ENCODE peak calls at places on chromosome 14, in four cellular contexts. One of them, this sample, is unnamed.

GRCh38 chr14:64971890-64972785 is at the start of gene RAB15:
- DNase-seq in adrenal gland: no peak
- DNase-seq in heart left ventricle: peak
- DNase-seq in testis: no peak
- DNase-seq in this sample: peak

GRCh38 chr14:104096751-104097700 is 11.5 kb downstream of the ASPG start:
- DNase-seq in adrenal gland: no peak
- DNase-seq in testis: no peak
- DNase-seq in heart left ventricle: no peak
- DNase-seq in this sample: no peak

GRCh38 chr14:104977008-104977680 is 1.0 kb downstream of the AHNAK2 start:
- DNase-seq in heart left ventricle: no peak
- DNase-seq in adrenal gland: no peak
- DNase-seq in testis: no peak
- DNase-seq in this sample: no peak

GRCh38 chr14:50871914-50872732 is at the start of gene ABHD12B:
- DNase-seq in adrenal gland: no peak
- DNase-seq in heart left ventricle: no peak
- DNase-seq in testis: no peak
- DNase-seq in this sample: no peak

GRCh38 chr14:100439781-100440180 is 116.6 kb downstream of the SLC25A47 start:
- DNase-seq in adrenal gland: peak
- DNase-seq in testis: no peak
- DNase-seq in heart left ventricle: no peak
- DNase-seq in this sample: no peak

GRCh38 chr14:26255213-26255612 is 342.6 kb downstream of the NOVA1 start:
- DNase-seq in heart left ventricle: no peak
- DNase-seq in testis: no peak
- DNase-seq in adrenal gland: no peak
- DNase-seq in this sample: peak

GRCh38 chr14:104683653-104684448 is 5.6 kb upstream of the INF2 start:
- DNase-seq in testis: no peak
- DNase-seq in adrenal gland: no peak
- DNase-seq in heart left ventricle: no peak
- DNase-seq in this sample: no peak

GRCh38 chr14:75648066-75648838 is 12.4 kb downstream of the ERG28 start:
- DNase-seq in adrenal gland: peak
- DNase-seq in testis: peak
- DNase-seq in heart left ventricle: peak
- DNase-seq in this sample: no peak

GRCh38 chr14:90624228-90624627 is 192.0 kb downstream of the TTC7B start:
- DNase-seq in adrenal gland: peak
- DNase-seq in testis: no peak
- DNase-seq in heart left ventricle: no peak
- DNase-seq in this sample: no peak

GRCh38 chr14:80954771-80955299 is 586 bp upstream of the TSHR start:
- DNase-seq in adrenal gland: peak
- DNase-seq in testis: peak
- DNase-seq in heart left ventricle: peak
- DNase-seq in this sample: peak

GRCh38 chr14:94633116-94633515 is 20.9 kb downstream of the SERPINA3 start:
- DNase-seq in adrenal gland: no peak
- DNase-seq in heart left ventricle: no peak
- DNase-seq in testis: no peak
- DNase-seq in this sample: no peak

GRCh38 chr14:70096866-70097265 is 91.9 kb downstream of the SLC8A3 start:
- DNase-seq in testis: no peak
- DNase-seq in adrenal gland: no peak
- DNase-seq in heart left ventricle: no peak
- DNase-seq in this sample: peak

GRCh38 chr14:91872011-91872476 is 4.7 kb upstream of the TC2N start:
- DNase-seq in heart left ventricle: no peak
- DNase-seq in adrenal gland: no peak
- DNase-seq in testis: no peak
- DNase-seq in this sample: no peak

GRCh38 chr14:52402812-52403526 is 88.9 kb downstream of the PTGER2 start:
- DNase-seq in testis: no peak
- DNase-seq in adrenal gland: no peak
- DNase-seq in heart left ventricle: no peak
- DNase-seq in this sample: no peak

DNA sequence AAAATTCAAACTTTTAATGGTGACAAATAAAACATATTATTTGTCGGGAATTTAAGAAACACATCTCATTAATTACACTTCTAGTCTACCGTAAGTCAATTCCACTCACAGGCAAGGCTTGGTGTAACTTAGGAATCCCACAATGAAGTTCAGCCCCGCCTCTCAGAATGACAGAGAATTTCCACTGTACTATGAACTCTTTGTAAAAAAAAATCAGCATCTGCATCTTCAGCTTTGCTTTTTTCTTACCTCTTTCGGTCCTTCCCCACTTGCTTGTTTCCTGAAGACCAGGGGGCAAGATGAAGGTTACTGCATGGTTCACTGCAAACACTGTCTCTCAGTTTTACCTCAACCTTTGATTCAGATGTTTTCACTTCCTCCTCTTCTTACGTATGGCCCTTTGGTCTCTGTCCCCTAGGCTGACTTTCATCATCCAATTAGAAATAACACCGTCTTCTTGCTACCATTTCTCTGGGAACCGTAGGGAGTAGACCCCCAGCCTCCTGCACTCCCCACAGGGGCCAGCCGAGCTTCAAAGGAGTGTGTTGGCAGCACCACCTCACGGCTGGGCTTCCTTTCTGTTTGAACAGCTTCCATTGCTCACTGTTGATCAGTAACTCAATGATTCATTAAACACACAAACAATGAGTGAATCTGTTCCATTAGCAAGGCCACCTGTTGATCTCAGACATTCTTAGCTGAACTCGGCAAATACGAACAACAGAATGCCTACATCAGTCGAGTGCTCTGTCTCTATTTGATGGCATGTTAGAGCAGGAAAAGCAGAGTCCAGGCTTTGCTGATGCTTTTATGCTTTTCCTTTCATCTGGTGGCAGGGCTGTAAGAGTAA is 343.0 kb downstream of the BMP4 start:
- DNase-seq in testis: no peak
- DNase-seq in adrenal gland: no peak
- DNase-seq in heart left ventricle: no peak
- DNase-seq in this sample: no peak
- TF ChIP-seq POLR2A in testis: no peak
- TF ChIP-seq POLR2A in adrenal gland: no peak
- TF ChIP-seq POLR2A in heart left ventricle: no peak
- TF ChIP-seq POLR2A in this sample: no peak

GRCh38 chr14:30808576-30808975 is 65.8 kb upstream of the COCH start:
- DNase-seq in heart left ventricle: no peak
- DNase-seq in testis: no peak
- DNase-seq in adrenal gland: no peak
- DNase-seq in this sample: no peak
- TF ChIP-seq POLR2A in heart left ventricle: no peak
- TF ChIP-seq POLR2A in testis: no peak
- TF ChIP-seq POLR2A in adrenal gland: no peak
- TF ChIP-seq POLR2A in this sample: no peak

GRCh38 chr14:103000291-103000921 is 56.9 kb downstream of the CDC42BPB start:
- DNase-seq in adrenal gland: no peak
- DNase-seq in testis: no peak
- DNase-seq in heart left ventricle: no peak
- DNase-seq in this sample: peak

GRCh38 chr14:103001651-103002396 is 55.5 kb downstream of the CDC42BPB start:
- DNase-seq in testis: no peak
- DNase-seq in adrenal gland: no peak
- DNase-seq in heart left ventricle: no peak
- DNase-seq in this sample: no peak

GRCh38 chr14:102999227-102999895 is 58.0 kb downstream of the CDC42BPB start:
- DNase-seq in adrenal gland: no peak
- DNase-seq in testis: no peak
- DNase-seq in heart left ventricle: no peak
- DNase-seq in this sample: peak

GRCh38 chr14:103002578-103003350 is 54.6 kb downstream of the CDC42BPB start:
- DNase-seq in testis: no peak
- DNase-seq in adrenal gland: no peak
- DNase-seq in heart left ventricle: no peak
- DNase-seq in this sample: peak

DNA sequence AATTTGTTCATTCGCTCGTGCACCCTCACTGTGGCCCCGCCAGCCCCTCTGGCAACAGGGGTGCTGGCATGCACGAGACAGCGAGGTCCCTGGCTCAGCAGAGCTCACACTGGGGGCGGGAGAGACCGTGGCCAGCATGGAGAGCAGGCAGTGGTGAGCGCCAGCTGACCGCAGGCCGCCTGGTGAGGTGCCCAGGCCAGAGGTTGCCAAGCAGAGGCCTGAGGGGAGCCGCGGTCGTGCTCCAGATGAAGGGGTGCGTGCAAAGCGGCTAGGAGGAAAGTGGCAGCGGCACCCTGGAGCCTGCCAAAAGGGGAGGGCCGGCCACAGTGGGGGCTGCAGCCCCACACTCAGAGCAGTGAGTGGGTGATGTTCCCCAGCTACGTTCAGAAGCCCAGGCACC is 56.1 kb downstream of the CDC42BPB start:
- DNase-seq in heart left ventricle: no peak
- DNase-seq in testis: no peak
- DNase-seq in adrenal gland: no peak
- DNase-seq in this sample: no peak
- TF ChIP-seq POLR2A in heart left ventricle: no peak
- TF ChIP-seq POLR2A in testis: no peak
- TF ChIP-seq POLR2A in adrenal gland: no peak
- TF ChIP-seq POLR2A in this sample: no peak

GRCh38 chr14:49633650-49634546 is 1.1 kb downstream of the DNAAF2 start:
- DNase-seq in adrenal gland: peak
- DNase-seq in heart left ventricle: peak
- DNase-seq in testis: peak
- DNase-seq in this sample: peak
- TF ChIP-seq POLR2A in adrenal gland: peak
- TF ChIP-seq POLR2A in heart left ventricle: no peak
- TF ChIP-seq POLR2A in testis: no peak
- TF ChIP-seq POLR2A in this sample: peak

GRCh38 chr14:22558221-22558913 is 30.7 kb downstream of the DAD1 start:
- DNase-seq in adrenal gland: no peak
- DNase-seq in testis: peak
- DNase-seq in heart left ventricle: no peak
- DNase-seq in this sample: peak

GRCh38 chr14:22557846-22558220 is 31.2 kb downstream of the DAD1 start:
- DNase-seq in testis: no peak
- DNase-seq in adrenal gland: no peak
- DNase-seq in heart left ventricle: no peak
- DNase-seq in this sample: no peak

GRCh38 chr14:22555573-22556011 is 33.4 kb downstream of the DAD1 start:
- DNase-seq in testis: no peak
- DNase-seq in adrenal gland: no peak
- DNase-seq in heart left ventricle: no peak
- DNase-seq in this sample: no peak

GRCh38 chr14:22556021-22556989 is 32.7 kb downstream of the DAD1 start:
- DNase-seq in adrenal gland: no peak
- DNase-seq in heart left ventricle: peak
- DNase-seq in testis: peak
- DNase-seq in this sample: peak

GRCh38 chr14:22556990-22557623 is 31.9 kb downstream of the DAD1 start:
- DNase-seq in testis: peak
- DNase-seq in heart left ventricle: peak
- DNase-seq in adrenal gland: peak
- DNase-seq in this sample: peak
- TF ChIP-seq POLR2A in testis: no peak
- TF ChIP-seq POLR2A in heart left ventricle: no peak
- TF ChIP-seq POLR2A in adrenal gland: no peak
- TF ChIP-seq POLR2A in this sample: no peak

DNA sequence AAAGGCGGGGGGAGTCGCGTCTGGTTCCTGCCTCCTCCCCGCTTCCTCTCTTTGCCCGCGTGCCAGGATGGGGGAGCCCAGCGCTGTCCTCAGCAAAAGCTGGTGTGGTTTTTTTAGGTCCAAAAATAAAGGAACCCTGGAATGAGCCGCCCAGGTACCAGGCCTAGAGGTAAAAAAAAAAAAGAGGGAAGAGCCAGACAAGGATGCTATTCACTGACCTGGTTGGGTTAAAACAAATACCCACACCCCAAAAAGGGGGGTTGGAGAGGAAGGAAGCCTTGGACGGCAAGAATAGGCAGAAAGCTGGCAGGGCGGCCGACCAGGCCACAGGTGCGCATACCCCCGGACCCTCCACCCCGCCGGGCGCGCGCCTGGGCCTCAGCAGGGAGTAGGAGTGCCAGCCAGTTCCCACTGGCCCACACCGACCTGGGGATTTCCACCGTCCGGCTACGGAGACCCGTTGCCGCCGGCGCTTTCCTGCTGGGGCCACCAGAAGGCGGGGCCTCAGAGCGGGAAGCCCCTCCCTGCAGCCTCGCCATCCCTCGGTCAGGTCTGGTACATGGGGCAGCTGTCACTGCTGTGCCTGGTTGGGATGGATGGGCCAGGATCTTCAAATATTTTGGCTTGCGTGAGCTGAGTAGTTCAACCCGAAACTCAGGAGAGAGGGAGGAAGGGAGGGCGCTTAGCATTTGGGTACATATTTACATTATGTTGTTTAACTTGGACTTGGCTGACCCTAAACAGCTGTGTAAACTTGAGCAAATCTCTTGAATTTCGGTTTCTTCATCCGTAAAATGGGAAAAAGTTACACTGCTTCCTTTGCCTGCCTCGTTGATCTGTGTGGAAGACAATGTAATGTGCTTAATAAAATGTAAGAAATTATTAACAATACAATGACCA is 5.4 kb upstream of the IRF2BPL start:
- DNase-seq in heart left ventricle: peak
- DNase-seq in adrenal gland: peak
- DNase-seq in testis: peak
- DNase-seq in this sample: peak
- TF ChIP-seq POLR2A in heart left ventricle: no peak
- TF ChIP-seq POLR2A in adrenal gland: peak
- TF ChIP-seq POLR2A in testis: no peak
- TF ChIP-seq POLR2A in this sample: peak

This sample was measured in erythroblast.